ENCODE peak calls at places on chromosomes 3 and 15, in seven cellular contexts. W is SK-N-SH, N is H1, Y is GM12878, G is HepG2, E is K562, Z is HCT116. U is an unnamed sample.

GRCh38 chr3:99965681-99966408 is 148.2 kb downstream of the CMSS1 start:
- DNase-seq in E (no peak), N (no peak), Z (no peak), W (no peak), G (no peak), Y (no peak), U (no peak)

GRCh38 chr3:158097571-158098553 is 8.4 kb downstream of the SHOX2 start:
- DNase-seq in G (peak; percentile 76), Y (peak; percentile 54), Z (no peak), W (no peak), N (peak; percentile 91), E (no peak), U (peak; percentile 100)

GRCh38 chr3:27643355-27643754 is 78.8 kb downstream of the EOMES start:
- DNase-seq in Z (no peak), E (no peak), N (no peak), Y (no peak), G (no peak), W (no peak), U (no peak)

GRCh38 chr15:69666921-69667811 is 214.5 kb downstream of the RPLP1 start:
- DNase-seq in Y (peak; percentile 89), W (no peak), Z (no peak), G (no peak), N (no peak), E (no peak), U (no peak)

GRCh38 chr3:107525954-107526305 is 3.2 kb downstream of the BBX start:
- DNase-seq in Z (no peak), G (no peak), E (no peak), N (no peak), W (peak; percentile 2), Y (no peak), U (no peak)

GRCh38 chr3:195240939-195241338 is 30.0 kb downstream of the XXYLT1 start:
- DNase-seq in W (no peak), G (no peak), E (no peak), N (peak; percentile 39), Y (no peak), Z (no peak), U (peak; percentile 59)

GRCh38 chr15:70160267-70160666 is 62.5 kb upstream of the TLE3 start:
- DNase-seq in Y (no peak), N (no peak), W (no peak), G (no peak), E (no peak), Z (no peak), U (no peak)

GRCh38 chr3:46680298-46680826 is 13.1 kb downstream of the ALS2CL start:
- DNase-seq in Y (no peak), N (no peak), Z (no peak), G (no peak), W (no peak), E (no peak), U (no peak)

GRCh38 chr15:79071901-79072300 is 18.7 kb downstream of the RASGRF1 start:
- DNase-seq in W (no peak), Z (no peak), Y (no peak), E (no peak), N (no peak), G (no peak), U (no peak)

GRCh38 chr3:79651536-79652065 is 116.2 kb downstream of the ROBO1 start:
- DNase-seq in Z (no peak), N (no peak), G (no peak), Y (no peak), E (no peak), W (no peak), U (peak; percentile 0)

GRCh38 chr15:29921130-29921601 is 98.9 kb upstream of the TJP1 start:
- DNase-seq in E (no peak), Y (no peak), Z (peak; percentile 59), N (no peak), W (no peak), G (peak; percentile 18), U (no peak)

GRCh38 chr15:81784751-81785150 is 261.1 kb downstream of the MEX3B start:
- DNase-seq in W (no peak), Z (no peak), G (no peak), Y (no peak), E (no peak), N (peak; percentile 39), U (no peak)

GRCh38 chr3:175651716-175652115 is 792.6 kb downstream of the NAALADL2 start:
- DNase-seq in W (no peak), E (no peak), N (no peak), Z (no peak), Y (no peak), G (no peak), U (no peak)

GRCh38 chr3:101861212-101861977 is 12.1 kb downstream of the NFKBIZ start:
- DNase-seq in E (no peak), W (no peak), N (no peak), G (no peak), Z (no peak), Y (no peak), U (no peak)

GRCh38 chr3:188583476-188584161 is 429.7 kb downstream of the LPP start:
- DNase-seq in Y (no peak), N (no peak), E (no peak), G (no peak), Z (no peak), W (no peak), U (peak; percentile 50)

GRCh38 chr3:117692416-117692995 is 982.9 kb downstream of the TUSC7 start:
- DNase-seq in W (no peak), Y (no peak), G (no peak), E (no peak), N (no peak), Z (no peak), U (no peak)

GRCh38 chr15:87681054-87681453 is 575.5 kb downstream of the NTRK3 start:
- DNase-seq in N (no peak), E (no peak), Y (no peak), W (no peak), G (no peak), Z (no peak), U (no peak)

GRCh38 chr3:187734841-187735240 is 10.4 kb downstream of the BCL6 start:
- DNase-seq in N (no peak), Z (no peak), Y (no peak), E (no peak), G (no peak), W (no peak), U (no peak)

GRCh38 chr3:118811333-118811732 is 223.3 kb downstream of the IGSF11 start:
- DNase-seq in Y (no peak), E (no peak), G (no peak), Z (no peak), W (no peak), N (no peak), U (no peak)

GRCh38 chr15:88663216-88663615 is 24.4 kb downstream of the ISG20 start:
- DNase-seq in E (no peak), W (no peak), Y (no peak), G (no peak), N (peak; percentile 32), Z (no peak), U (no peak)

GRCh38 chr3:183158552-183159006 is 4.0 kb downstream of the LAMP3 start:
- DNase-seq in G (no peak), Y (peak; percentile 97), N (no peak), W (no peak), E (peak; percentile 23), Z (no peak), U (no peak)

GRCh38 chr3:160667452-160667851 is 9.5 kb upstream of the ARL14 start:
- DNase-seq in E (no peak), N (no peak), Z (peak; percentile 91), G (no peak), W (no peak), Y (no peak), U (no peak)

GRCh38 chr3:117630469-117630868 is 920.9 kb downstream of the TUSC7 start:
- DNase-seq in Y (no peak), Z (no peak), N (no peak), E (no peak), G (no peak), W (no peak), U (no peak)

GRCh38 chr3:133472242-133472641 is 72.4 kb downstream of the BFSP2 start:
- DNase-seq in G (no peak), W (no peak), E (no peak), Z (no peak), N (peak; percentile 62), Y (no peak), U (no peak)

DNA sequence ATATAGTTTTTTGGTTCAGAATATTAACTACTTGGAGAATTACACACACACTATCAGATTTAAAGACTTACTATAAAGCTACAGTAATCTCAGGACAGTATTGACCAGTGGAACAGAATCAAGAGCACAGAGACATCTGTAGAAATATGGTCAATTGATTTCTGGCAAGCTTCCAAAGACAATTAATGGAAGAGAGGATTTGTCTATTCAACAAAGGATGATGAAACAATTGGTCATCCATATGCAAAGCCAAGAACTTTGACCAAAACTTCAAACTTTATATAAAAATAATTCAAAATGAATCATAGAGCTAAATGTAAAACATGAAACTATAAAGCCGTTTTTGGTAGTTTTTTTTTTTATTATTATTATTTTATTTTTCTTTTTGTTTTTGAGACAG is 29.8 kb upstream of the MB21D2 start:
- DNase-seq in Z (no peak), G (no peak), W (no peak), E (no peak), Y (no peak), N (no peak), U (no peak)
- TF ChIP-seq JUND in Z (no peak), G (no peak), W (no peak), E (no peak), Y (no peak), N (no peak), U (no peak)

DNA sequence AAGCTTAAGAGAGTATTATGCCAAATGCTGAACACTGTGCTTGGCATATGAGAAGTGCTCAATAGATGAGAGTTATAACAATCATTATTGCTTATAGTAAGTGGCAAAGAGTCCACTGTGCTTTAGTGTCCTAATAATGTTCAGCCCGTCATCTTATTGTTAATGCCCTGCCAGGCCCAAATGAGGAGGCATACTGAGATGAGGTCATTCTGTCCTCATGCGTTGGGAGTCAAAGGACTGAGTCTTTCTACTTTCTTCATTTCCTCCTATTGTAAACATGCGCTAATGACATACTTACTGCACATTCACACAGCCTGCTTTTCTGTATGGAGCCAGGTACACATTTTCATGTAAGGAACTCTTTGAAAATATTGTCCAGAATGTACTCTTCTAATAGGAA is 38.1 kb downstream of the KBTBD12 start:
- DNase-seq in N (no peak), E (no peak), Z (no peak), W (no peak), G (no peak), Y (no peak), U (no peak)
- TF ChIP-seq JUND in N (no peak), E (no peak), Z (no peak), W (no peak), G (no peak), Y (no peak), U (no peak)

GRCh38 chr3:54537506-54537905 is 390.4 kb downstream of the LRTM1 start:
- DNase-seq in Z (no peak), E (no peak), N (no peak), W (no peak), G (no peak), Y (no peak), U (no peak)
- TF ChIP-seq JUND in Z (no peak), E (no peak), N (no peak), W (no peak), G (no peak), Y (no peak), U (no peak)

DNA sequence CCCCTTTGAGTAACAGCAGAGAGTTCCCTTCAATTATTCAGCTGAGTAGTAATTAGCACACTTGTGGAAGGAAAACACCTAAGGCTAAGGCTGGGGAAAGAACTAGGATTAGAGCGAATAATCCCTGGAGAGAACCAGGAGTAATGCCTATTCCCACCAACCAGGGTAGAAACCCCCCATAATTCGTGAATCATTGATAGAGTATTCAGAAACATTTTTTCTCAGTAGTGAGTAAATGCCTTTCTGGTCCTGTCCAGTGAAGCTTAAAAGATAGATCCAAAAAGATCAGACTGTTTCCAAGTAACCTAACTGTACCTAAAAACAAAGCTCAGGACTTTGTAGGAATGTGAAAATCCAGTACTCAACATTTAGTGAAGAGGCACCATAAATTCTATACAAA is 71.2 kb downstream of the DGKG start:
- DNase-seq in E (no peak), W (no peak), N (no peak), Z (no peak), G (no peak), Y (no peak), U (no peak)
- TF ChIP-seq JUND in E (no peak), W (no peak), N (no peak), Z (no peak), G (no peak), Y (no peak), U (no peak)